ENCODE peak calls at places on chromosome 16, in seven cellular contexts. X is heart left ventricle, Z is breast epithelium, L is EL, V is memory B cell, B is Peyer's patch, D is PC-9. F is an unnamed sample.

GRCh38 chr16:85535352-85536072 is 77.6 kb upstream of the GSE1 start:
- DNase-seq in L (no peak), V (no peak), D (no peak), B (peak; percentile 80), Z (no peak), X (no peak), F (no peak)

GRCh38 chr16:12097523-12098428 is 121.2 kb downstream of the SNX29 start:
- DNase-seq in Z (no peak), L (no peak), B (no peak), X (no peak), D (no peak), V (no peak), F (no peak)

GRCh38 chr16:23172549-23172948 is 10.0 kb upstream of the SCNN1G start:
- DNase-seq in D (no peak), V (no peak), B (no peak), X (no peak), Z (no peak), L (no peak), F (no peak)

GRCh38 chr16:25066426-25066746 is 45.2 kb upstream of the LCMT1 start:
- DNase-seq in V (no peak), Z (no peak), B (no peak), L (no peak), D (no peak), X (no peak), F (no peak)

GRCh38 chr16:71885261-71885650 is 1.3 kb upstream of the ZNF821 start:
- DNase-seq in Z (no peak), V (no peak), D (no peak), B (no peak), X (no peak), L (no peak), F (no peak)

GRCh38 chr16:85752511-85753420 is 1.9 kb upstream of the C16orf74 start:
- DNase-seq in V (no peak), L (peak; percentile 48), B (peak; percentile 64), D (no peak), X (no peak), Z (peak; percentile 64), F (no peak)

GRCh38 chr16:1183235-1183907 is 30.5 kb downstream of the CACNA1H start:
- DNase-seq in V (no peak), Z (no peak), B (no peak), X (no peak), L (peak; percentile 41), D (no peak), F (no peak)

GRCh38 chr16:85613609-85614337 is 651 bp downstream of the GSE1 start:
- DNase-seq in B (peak; percentile 76), X (peak; percentile 82), V (no peak), Z (peak; percentile 45), D (peak; percentile 43), L (peak; percentile 20), F (peak; percentile 45)

GRCh38 chr16:57310801-57311200 is 26.3 kb upstream of the PLLP start:
- DNase-seq in L (no peak), D (no peak), X (peak; percentile 11), V (no peak), Z (peak; percentile 8), B (no peak), F (no peak)

GRCh38 chr16:85250609-85251223 is 138.4 kb upstream of the CIBAR2 start:
- DNase-seq in Z (no peak), D (no peak), V (no peak), L (no peak), B (no peak), X (no peak), F (no peak)

GRCh38 chr16:77090062-77090461 is 100.9 kb upstream of the MON1B start:
- DNase-seq in B (no peak), X (no peak), Z (no peak), V (no peak), D (no peak), L (no peak), F (no peak)

GRCh38 chr16:3592559-3592958 is 15.4 kb upstream of the NLRC3 start:
- DNase-seq in X (no peak), V (no peak), B (no peak), D (no peak), L (no peak), Z (no peak), F (no peak)

GRCh38 chr16:1102921-1103648 is 7.0 kb upstream of the C1QTNF8 start:
- DNase-seq in D (no peak), L (peak; percentile 28), Z (no peak), V (peak; percentile 70), X (peak; percentile 85), B (peak; percentile 81), F (no peak)

GRCh38 chr16:49928176-49928892 is 72.4 kb upstream of the ZNF423 start:
- DNase-seq in V (no peak), D (no peak), Z (no peak), B (no peak), L (no peak), X (no peak), F (no peak)

GRCh38 chr16:74568961-74569631 is 37.8 kb downstream of the GLG1 start:
- DNase-seq in L (peak; percentile 43), B (no peak), X (no peak), D (peak; percentile 53), V (no peak), Z (no peak), F (no peak)

GRCh38 chr16:87739801-87740200 is 26.0 kb downstream of the KLHDC4 start:
- DNase-seq in V (no peak), X (no peak), Z (no peak), B (no peak), D (no peak), L (no peak), F (no peak)

GRCh38 chr16:19681637-19682036 is 36.4 kb downstream of the KNOP1 start:
- DNase-seq in D (no peak), X (no peak), B (no peak), Z (no peak), L (no peak), V (no peak), F (no peak)

GRCh38 chr16:11182381-11182780 is 73.6 kb downstream of the SOCS1 start:
- DNase-seq in B (no peak), Z (peak; percentile 32), X (no peak), L (no peak), V (no peak), D (no peak), F (no peak)

GRCh38 chr16:67248401-67249177 is at the start of gene SLC9A5:
- DNase-seq in Z (no peak), B (peak; percentile 54), V (peak; percentile 15), L (peak; percentile 39), D (no peak), X (peak; percentile 71), F (no peak)

GRCh38 chr16:30112197-30113030 is 923 bp downstream of the GDPD3 start:
- DNase-seq in Z (no peak), X (peak; percentile 84), B (peak; percentile 87), V (peak; percentile 26), D (peak; percentile 49), L (peak; percentile 45), F (peak; percentile 63)

GRCh38 chr16:62738631-62739030 is 702.4 kb upstream of the CDH8 start:
- DNase-seq in B (no peak), X (no peak), Z (no peak), L (no peak), D (no peak), V (no peak), F (no peak)

GRCh38 chr16:15665107-15665506 is 15.1 kb downstream of the NDE1 start:
- DNase-seq in D (no peak), X (no peak), L (no peak), B (no peak), V (no peak), Z (no peak), F (no peak)

GRCh38 chr16:60989592-60989991 is 1046.6 kb downstream of the CDH8 start:
- DNase-seq in X (no peak), B (no peak), V (no peak), D (no peak), Z (no peak), L (no peak), F (no peak)

GRCh38 chr16:87575027-87575804 is 27.1 kb upstream of the JPH3 start:
- DNase-seq in D (peak; percentile 18), X (no peak), B (no peak), Z (no peak), V (no peak), L (no peak), F (no peak)

F was measured in Jurkat, Clone E6-1.